ENCODE peak calls at places on chromosomes 13 and 19, in four cellular contexts. L, U, W and C are unnamed samples.

GRCh38 chr19:38917921-38918491 is 6.0 kb upstream of the CCER2 start:
- ATAC-seq in L (peak), U (no peak), W (no peak), C (peak)

GRCh38 chr19:20964798-20965197 is 41.7 kb downstream of the ZNF85 start:
- ATAC-seq in L (no peak), U (no peak), W (no peak), C (no peak)

GRCh38 chr13:31044658-31045620 is 112.5 kb downstream of the TEX26 start:
- ATAC-seq in L (no peak), U (no peak), W (peak), C (no peak)

GRCh38 chr19:15897738-15898276 is at the start of gene CYP4F2:
- ATAC-seq in L (no peak), U (no peak), W (no peak), C (no peak)

GRCh38 chr19:50835103-50835784 is 1.9 kb upstream of the KLK15 start:
- ATAC-seq in L (peak), U (no peak), W (no peak), C (peak)

GRCh38 chr13:99415851-99416331 is 85.4 kb upstream of the TM9SF2 start:
- ATAC-seq in L (peak), U (no peak), W (no peak), C (no peak)

GRCh38 chr13:98676239-98676638 is 76.2 kb downstream of the SLC15A1 start:
- ATAC-seq in L (no peak), U (no peak), W (no peak), C (no peak)

GRCh38 chr13:91647361-91647970 is 249.0 kb downstream of the GPC5 start:
- ATAC-seq in L (peak), U (no peak), W (no peak), C (peak)

GRCh38 chr13:41492432-41493267 is 35.3 kb downstream of the RGCC start:
- ATAC-seq in L (peak), U (no peak), W (peak), C (no peak)

GRCh38 chr13:58151452-58151851 is 519.9 kb downstream of the PCDH17 start:
- ATAC-seq in L (peak), U (peak), W (no peak), C (no peak)

GRCh38 chr19:49712397-49712859 is 21.5 kb downstream of the CPT1C start:
- ATAC-seq in L (peak), U (peak), W (no peak), C (peak)

GRCh38 chr19:29467824-29468401 is 57.9 kb upstream of the VSTM2B start:
- ATAC-seq in L (no peak), U (no peak), W (no peak), C (peak)

GRCh38 chr13:99041788-99042187 is 63.9 kb upstream of the DOCK9 start:
- ATAC-seq in L (no peak), U (no peak), W (no peak), C (no peak)

GRCh38 chr19:8054169-8054568 is 1.6 kb downstream of the CCL25 start:
- ATAC-seq in L (no peak), U (no peak), W (no peak), C (no peak)

GRCh38 chr13:44498502-44498901 is 77.6 kb downstream of the TSC22D1 start:
- ATAC-seq in L (no peak), U (no peak), W (no peak), C (no peak)

GRCh38 chr19:12767666-12768065 is 7.7 kb downstream of the HOOK2 start:
- ATAC-seq in L (no peak), U (no peak), W (no peak), C (no peak)

GRCh38 chr19:13056052-13056660 is 46.5 kb downstream of the LYL1 start:
- ATAC-seq in L (no peak), U (peak), W (no peak), C (peak)

GRCh38 chr19:18612051-18612771 is 459 bp upstream of the TMEM59L start:
- ATAC-seq in L (no peak), U (peak), W (peak), C (peak)

GRCh38 chr13:94168784-94169512 is 310.5 kb downstream of the DCT start:
- ATAC-seq in L (peak), U (peak), W (no peak), C (no peak)

GRCh38 chr19:41928221-41928683 is at the start of gene ERFL:
- ATAC-seq in L (peak), U (no peak), W (peak), C (peak)

GRCh38 chr19:4970558-4971423 is 1.9 kb downstream of the KDM4B start:
- ATAC-seq in L (peak), U (no peak), W (no peak), C (no peak)

GRCh38 chr13:46667687-46668281 is 114.8 kb downstream of the LRCH1 start:
- ATAC-seq in L (no peak), U (peak), W (peak), C (peak)

GRCh38 chr19:2434267-2434666 is 6.9 kb upstream of the TIMM13 start:
- ATAC-seq in L (no peak), U (no peak), W (no peak), C (no peak)

GRCh38 chr19:46762245-46762890 is 16.1 kb upstream of the STRN4 start:
- ATAC-seq in L (no peak), U (no peak), W (no peak), C (no peak)

GRCh38 chr19:30069535-30070197 is 127.6 kb downstream of the URI1 start:
- ATAC-seq in L (no peak), U (no peak), W (no peak), C (no peak)

GRCh38 chr13:20566917-20567755 is at the start of gene IFT88:
- ATAC-seq in L (peak), U (peak), W (peak), C (peak)

GRCh38 chr13:20456737-20457136 is 68.9 kb downstream of the CRYL1 start:
- ATAC-seq in L (peak), U (no peak), W (no peak), C (no peak)

GRCh38 chr13:33512880-33513554 is 227.5 kb upstream of the STARD13 start:
- ATAC-seq in L (no peak), U (no peak), W (no peak), C (no peak)